ENCODE peak calls at places on chromosomes 1 and 21, in five cellular contexts. I is Panc1, Y is epithelial cell of esophagus, X is endothelial cell, O is BJ. G is an unnamed sample.

GRCh38 chr1:104706631-104707147 is 957.0 kb downstream of the AMY1C start:
- DNase-seq in I (no peak), Y (no peak), X (no peak), O (no peak), G (peak; percentile 3)

GRCh38 chr21:38355992-38356781 is 99.4 kb downstream of the KCNJ15 start:
- DNase-seq in I (no peak), Y (peak; percentile 74), X (peak; percentile 91), O (no peak), G (peak; percentile 77)

GRCh38 chr21:36949171-36950141 is 17.0 kb downstream of the HLCS start:
- DNase-seq in I (no peak), Y (peak; percentile 88), X (no peak), O (no peak), G (no peak)

GRCh38 chr1:206557636-206558473 is 50.5 kb downstream of the RASSF5 start:
- DNase-seq in I (no peak), Y (no peak), X (no peak), O (no peak), G (no peak)

GRCh38 chr1:218865591-218865990 is 308.1 kb upstream of the LYPLAL1 start:
- DNase-seq in I (no peak), Y (peak; percentile 57), X (no peak), O (no peak), G (peak; percentile 77)

GRCh38 chr1:109099871-109100757 is 9.6 kb downstream of the TMEM167B start:
- DNase-seq in I (peak; percentile 81), Y (peak; percentile 98), X (peak; percentile 94), O (peak; percentile 73), G (peak; percentile 97)

GRCh38 chr1:12453400-12454343 is 164.3 kb downstream of the DHRS3 start:
- DNase-seq in I (no peak), Y (no peak), X (no peak), O (no peak), G (no peak)

GRCh38 chr1:170872663-170873062 is 62.7 kb upstream of the MROH9 start:
- DNase-seq in I (no peak), Y (no peak), X (no peak), O (no peak), G (no peak)

GRCh38 chr1:160740133-160740688 is 1.2 kb downstream of the SLAMF7 start:
- DNase-seq in I (no peak), Y (no peak), X (no peak), O (no peak), G (no peak)

GRCh38 chr1:156852414-156852874 is 6.5 kb downstream of the INSRR start:
- DNase-seq in I (no peak), Y (no peak), X (no peak), O (no peak), G (peak; percentile 85)

GRCh38 chr1:37449936-37450335 is 24.4 kb upstream of the ZC3H12A start:
- DNase-seq in I (no peak), Y (no peak), X (no peak), O (no peak), G (no peak)

GRCh38 chr1:201059871-201060555 is 36.5 kb upstream of the KIF21B start:
- DNase-seq in I (no peak), Y (no peak), X (no peak), O (no peak), G (peak; percentile 29)

GRCh38 chr1:100624886-100625430 is 87.0 kb downstream of the GPR88 start:
- DNase-seq in I (no peak), Y (no peak), X (no peak), O (no peak), G (no peak)

GRCh38 chr1:219441884-219442283 is 171.0 kb downstream of the ZC3H11B start:
- DNase-seq in I (no peak), Y (no peak), X (no peak), O (no peak), G (no peak)

GRCh38 chr21:46081022-46081861 is 16.7 kb upstream of the COL6A2 start:
- DNase-seq in I (no peak), Y (no peak), X (no peak), O (no peak), G (no peak)

GRCh38 chr1:16018308-16018707 is 465 bp upstream of the HSPB7 start:
- DNase-seq in I (no peak), Y (no peak), X (no peak), O (no peak), G (no peak)

GRCh38 chr1:16015960-16016901 is 1.6 kb downstream of the HSPB7 start:
- DNase-seq in I (no peak), Y (no peak), X (no peak), O (no peak), G (peak; percentile 54)

GRCh38 chr1:16017076-16017460 is 775 bp downstream of the HSPB7 start:
- DNase-seq in I (no peak), Y (no peak), X (no peak), O (no peak), G (no peak)

GRCh38 chr1:16018749-16019515 is 1.1 kb upstream of the HSPB7 start:
- DNase-seq in I (no peak), Y (no peak), X (no peak), O (no peak), G (no peak)

DNA sequence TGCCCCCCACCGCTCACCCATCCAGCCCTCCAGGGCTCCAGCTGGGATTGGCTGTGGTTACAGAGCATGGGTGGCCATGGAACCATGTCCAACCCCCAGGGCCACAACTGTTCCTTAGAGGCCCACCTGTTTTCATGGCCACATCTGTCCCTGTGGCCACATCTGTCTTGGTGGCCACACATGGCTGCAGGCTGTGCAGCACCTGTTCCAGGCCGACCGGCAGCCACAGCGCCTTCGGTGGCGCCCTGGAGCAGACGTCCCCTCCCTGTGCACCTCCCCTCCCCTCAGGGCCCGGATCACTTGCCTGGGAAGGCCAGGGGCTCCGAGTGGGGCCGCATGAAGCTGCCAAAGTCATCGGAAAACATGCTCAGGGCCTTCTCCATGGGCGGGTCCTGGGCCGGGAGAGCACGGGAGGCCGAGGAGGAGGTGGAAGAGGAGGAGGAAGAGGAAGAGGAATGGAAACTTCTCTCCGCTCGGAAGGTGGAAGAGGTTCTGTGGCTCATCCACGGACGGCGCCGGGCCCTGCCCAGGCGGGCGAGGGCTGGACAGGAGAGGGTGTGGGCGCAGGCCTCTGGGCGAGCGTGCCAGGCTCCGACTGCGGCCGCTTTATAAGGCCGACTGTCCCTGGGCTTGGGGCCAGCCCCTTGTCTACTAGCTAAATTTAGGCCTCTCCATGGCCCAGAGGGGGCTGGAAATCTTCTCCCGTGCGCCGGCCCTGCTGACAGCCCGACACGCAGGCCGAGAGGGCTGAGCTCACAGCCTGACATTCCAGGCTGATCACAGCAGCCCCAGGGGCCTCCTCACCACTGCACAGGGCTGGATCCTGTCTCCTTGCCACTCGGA is at the start of gene HSPB7:
- DNase-seq in I (no peak), Y (no peak), X (no peak), O (peak; percentile 55), G (no peak)
- TF ChIP-seq CTCF in I (no peak), Y (no peak), X (no peak), O (peak; percentile 26), G (no peak)

DNA sequence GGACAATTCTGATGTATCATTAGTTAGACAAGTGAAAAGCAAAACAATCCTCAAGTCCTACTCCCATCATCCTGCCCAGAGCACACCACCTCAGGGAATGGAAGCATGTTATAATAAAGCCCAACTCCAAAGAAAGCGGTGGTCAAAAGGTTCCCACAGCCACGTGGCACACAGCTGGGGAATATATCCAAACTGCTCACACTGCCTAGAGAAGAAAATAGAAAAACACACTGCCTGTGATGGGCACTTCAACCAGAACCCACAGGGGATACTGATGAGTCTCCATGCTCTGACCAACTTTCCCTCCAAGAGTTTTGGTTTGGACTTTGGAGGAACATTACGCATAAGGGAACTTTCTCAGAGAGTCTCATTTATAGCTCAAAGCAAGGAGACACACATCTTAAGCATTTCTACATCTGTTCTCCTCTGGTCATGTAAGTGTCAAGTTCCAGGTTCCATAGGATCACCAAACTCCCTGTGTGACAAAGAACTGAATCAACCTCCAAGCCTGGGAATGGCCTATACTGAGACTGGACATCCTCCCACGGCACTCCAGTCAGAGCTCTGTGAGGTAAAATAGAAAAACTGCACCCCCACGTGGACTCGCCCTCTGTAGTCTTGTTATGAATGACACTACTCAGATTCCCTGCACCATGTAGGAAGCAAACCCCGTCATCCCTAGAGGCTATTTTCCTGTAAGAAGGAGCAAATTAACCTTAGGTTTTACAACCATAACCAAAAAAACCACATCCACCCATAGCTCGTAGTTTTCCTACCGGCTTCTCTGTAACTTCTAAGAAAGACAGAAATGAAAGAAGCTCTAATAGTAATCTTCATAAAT is 12.2 kb downstream of the DSTYK start:
- DNase-seq in I (no peak), Y (peak; percentile 21), X (no peak), O (peak; percentile 34), G (no peak)
- TF ChIP-seq CTCF in I (no peak), Y (no peak), X (no peak), O (no peak), G (no peak)

GRCh38 chr1:153459655-153460054 is 796 bp downstream of the S100A7 start:
- DNase-seq in I (no peak), Y (no peak), X (no peak), O (no peak), G (no peak)
- TF ChIP-seq CTCF in I (no peak), Y (no peak), X (no peak), O (no peak), G (no peak)

GRCh38 chr1:204366759-204367158 is 7.0 kb upstream of the PLEKHA6 start:
- DNase-seq in I (no peak), Y (peak; percentile 40), X (peak; percentile 54), O (no peak), G (peak; percentile 70)
- TF ChIP-seq CTCF in I (peak; percentile 80), Y (peak; percentile 63), X (peak; percentile 38), O (peak; percentile 61), G (peak; percentile 65)

DNA sequence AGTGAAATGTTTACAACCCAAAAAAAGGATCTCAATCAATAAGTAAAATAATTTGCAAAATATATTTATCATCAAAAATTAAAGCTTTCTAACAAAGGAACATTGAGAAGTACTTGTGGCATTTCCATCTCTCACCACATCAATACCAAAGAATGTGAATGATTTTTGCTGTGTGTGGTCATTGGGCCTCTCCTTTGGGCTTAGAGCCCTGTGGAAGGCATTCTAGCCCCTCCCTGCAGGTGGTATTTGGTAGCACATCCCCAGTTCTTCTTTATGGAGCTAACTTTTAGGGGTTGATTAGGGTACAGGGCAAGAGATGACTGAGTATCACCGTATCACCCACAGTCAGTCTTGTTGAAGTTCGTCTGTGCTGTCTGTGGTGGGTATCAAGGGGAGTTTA is 294.1 kb upstream of the SGIP1 start:
- DNase-seq in I (no peak), Y (no peak), X (no peak), O (no peak), G (no peak)
- TF ChIP-seq CTCF in I (peak; percentile 4), Y (no peak), X (no peak), O (no peak), G (no peak)

GRCh38 chr21:42574234-42575027 is 60.8 kb downstream of the SLC37A1 start:
- DNase-seq in I (no peak), Y (no peak), X (no peak), O (no peak), G (no peak)
- TF ChIP-seq CTCF in I (no peak), Y (peak; percentile 17), X (no peak), O (peak; percentile 57), G (no peak)

G was measured in MCF 10A.